ENCODE peak calls at places on chromosome 11, in five cellular contexts. V, S, Y, F and D are unnamed samples.

GRCh38 chr11:65646921-65647701 is 9.2 kb downstream of the SIPA1 start:
- ATAC-seq in V (no peak), S (peak; percentile 79), Y (no peak), F (no peak), D (peak; percentile 16)

GRCh38 chr11:133064152-133064877 is 468.0 kb downstream of the OPCML start:
- ATAC-seq in V (no peak), S (peak; percentile 92), Y (no peak), F (peak; percentile 92), D (peak; percentile 74)

GRCh38 chr11:11227686-11228085 is 125.4 kb downstream of the CSNK2A3 start:
- ATAC-seq in V (no peak), S (no peak), Y (no peak), F (no peak), D (no peak)

GRCh38 chr11:2301631-2302272 is at the start of the genes C11orf21 and TSPAN32:
- ATAC-seq in V (peak; percentile 71), S (peak; percentile 51), Y (peak; percentile 73), F (no peak), D (no peak)

GRCh38 chr11:122910775-122911174 is 28.2 kb downstream of the JHY start:
- ATAC-seq in V (no peak), S (no peak), Y (no peak), F (peak; percentile 51), D (no peak)

GRCh38 chr11:106152013-106152412 is 74.6 kb downstream of the AASDHPPT start:
- ATAC-seq in V (no peak), S (peak; percentile 64), Y (no peak), F (no peak), D (peak; percentile 76)

GRCh38 chr11:118003021-118003423 is 16.8 kb downstream of the IL10RA start:
- ATAC-seq in V (peak; percentile 42), S (peak; percentile 25), Y (peak; percentile 44), F (peak; percentile 3), D (no peak)

GRCh38 chr11:60989108-60989650 is 17.7 kb downstream of the CD6 start:
- ATAC-seq in V (no peak), S (peak; percentile 50), Y (peak; percentile 88), F (no peak), D (no peak)

GRCh38 chr11:17209939-17210245 is 2.1 kb upstream of the PIK3C2A start:
- ATAC-seq in V (no peak), S (no peak), Y (no peak), F (no peak), D (no peak)

GRCh38 chr11:60950024-60950423 is 2.0 kb downstream of the SLC15A3 start:
- ATAC-seq in V (no peak), S (no peak), Y (no peak), F (no peak), D (no peak)

GRCh38 chr11:120579601-120580000 is 68.1 kb downstream of the GRIK4 start:
- ATAC-seq in V (no peak), S (no peak), Y (peak; percentile 83), F (no peak), D (no peak)

GRCh38 chr11:587978-588380 is 11.7 kb downstream of the PHRF1 start:
- ATAC-seq in V (peak; percentile 99), S (peak; percentile 74), Y (no peak), F (no peak), D (peak; percentile 34)

GRCh38 chr11:34063061-34063795 is 11.7 kb downstream of the CAPRIN1 start:
- ATAC-seq in V (no peak), S (no peak), Y (no peak), F (no peak), D (no peak)

GRCh38 chr11:131917634-131918384 is 547.4 kb downstream of the NTM start:
- ATAC-seq in V (no peak), S (no peak), Y (no peak), F (no peak), D (no peak)

GRCh38 chr11:46039990-46040389 is 81.3 kb downstream of the PHF21A start:
- ATAC-seq in V (no peak), S (no peak), Y (no peak), F (peak; percentile 81), D (no peak)